ENCODE peak calls at places on chromosomes 5 and 9, in seven cellular contexts. One of them, this sample, is unnamed. For H3K4me1, the result is how much of the 10 kb centered on the place peaks cover.

GRCh38 chr9:101479337-101480045 is 43.9 kb upstream of the ALDOB start:
- DNase-seq in esophagus squamous epithelium: no peak
- DNase-seq in cardiac muscle cell: no peak
- DNase-seq in transverse colon: peak
- DNase-seq in aorta: no peak
- DNase-seq in CD8-positive, alpha-beta T cell: no peak
- DNase-seq in CD4-positive, alpha-beta memory T cell: no peak
- DNase-seq in this sample: no peak

GRCh38 chr5:55711531-55712022 is 547 bp downstream of the SLC38A9 start:
- DNase-seq in esophagus squamous epithelium: no peak
- DNase-seq in cardiac muscle cell: no peak
- DNase-seq in transverse colon: no peak
- DNase-seq in aorta: no peak
- DNase-seq in CD8-positive, alpha-beta T cell: no peak
- DNase-seq in CD4-positive, alpha-beta memory T cell: no peak
- DNase-seq in this sample: no peak

GRCh38 chr5:180423133-180423532 is 70.0 kb upstream of the GFPT2 start:
- DNase-seq in esophagus squamous epithelium: no peak
- DNase-seq in cardiac muscle cell: no peak
- DNase-seq in transverse colon: no peak
- DNase-seq in aorta: no peak
- DNase-seq in CD8-positive, alpha-beta T cell: no peak
- DNase-seq in CD4-positive, alpha-beta memory T cell: no peak
- DNase-seq in this sample: no peak

GRCh38 chr5:45399041-45399440 is 297.1 kb downstream of the HCN1 start:
- DNase-seq in esophagus squamous epithelium: no peak
- DNase-seq in cardiac muscle cell: peak
- DNase-seq in transverse colon: no peak
- DNase-seq in aorta: no peak
- DNase-seq in CD8-positive, alpha-beta T cell: no peak
- DNase-seq in CD4-positive, alpha-beta memory T cell: no peak
- DNase-seq in this sample: no peak

GRCh38 chr5:91059409-91059808 is 323.7 kb downstream of the ARRDC3 start:
- DNase-seq in esophagus squamous epithelium: no peak
- DNase-seq in cardiac muscle cell: no peak
- DNase-seq in transverse colon: no peak
- DNase-seq in aorta: no peak
- DNase-seq in CD8-positive, alpha-beta T cell: no peak
- DNase-seq in CD4-positive, alpha-beta memory T cell: no peak
- DNase-seq in this sample: no peak

GRCh38 chr5:14212838-14213237 is 69.7 kb downstream of the TRIO start:
- DNase-seq in esophagus squamous epithelium: no peak
- DNase-seq in cardiac muscle cell: no peak
- DNase-seq in transverse colon: no peak
- DNase-seq in aorta: no peak
- DNase-seq in CD8-positive, alpha-beta T cell: no peak
- DNase-seq in CD4-positive, alpha-beta memory T cell: no peak
- DNase-seq in this sample: no peak

GRCh38 chr5:1001406-1002270 is 7.0 kb upstream of the NKD2 start:
- DNase-seq in esophagus squamous epithelium: no peak
- DNase-seq in cardiac muscle cell: no peak
- DNase-seq in transverse colon: no peak
- DNase-seq in aorta: peak
- DNase-seq in CD8-positive, alpha-beta T cell: no peak
- DNase-seq in CD4-positive, alpha-beta memory T cell: no peak
- DNase-seq in this sample: peak

GRCh38 chr5:139903805-139904565 is 108.4 kb downstream of the PSD2 start:
- DNase-seq in esophagus squamous epithelium: no peak
- DNase-seq in cardiac muscle cell: peak
- DNase-seq in transverse colon: no peak
- DNase-seq in aorta: no peak
- DNase-seq in CD8-positive, alpha-beta T cell: no peak
- DNase-seq in CD4-positive, alpha-beta memory T cell: no peak
- DNase-seq in this sample: no peak

GRCh38 chr9:93668261-93668871 is 92.0 kb downstream of the PHF2 start:
- DNase-seq in esophagus squamous epithelium: no peak
- DNase-seq in cardiac muscle cell: no peak
- DNase-seq in transverse colon: peak
- DNase-seq in aorta: peak
- DNase-seq in CD8-positive, alpha-beta T cell: no peak
- DNase-seq in CD4-positive, alpha-beta memory T cell: no peak
- DNase-seq in this sample: peak

GRCh38 chr9:124213396-124213795 is 44.4 kb upstream of the NEK6 start:
- DNase-seq in esophagus squamous epithelium: no peak
- DNase-seq in cardiac muscle cell: no peak
- DNase-seq in transverse colon: no peak
- DNase-seq in aorta: peak
- DNase-seq in CD8-positive, alpha-beta T cell: no peak
- DNase-seq in CD4-positive, alpha-beta memory T cell: no peak
- DNase-seq in this sample: peak

GRCh38 chr9:88803551-88804288 is 187.5 kb upstream of the S1PR3 start:
- DNase-seq in esophagus squamous epithelium: no peak
- DNase-seq in cardiac muscle cell: peak
- DNase-seq in transverse colon: no peak
- DNase-seq in aorta: no peak
- DNase-seq in CD8-positive, alpha-beta T cell: no peak
- DNase-seq in CD4-positive, alpha-beta memory T cell: no peak
- DNase-seq in this sample: no peak

GRCh38 chr5:11851402-11851801 is 52.8 kb downstream of the CTNND2 start:
- DNase-seq in esophagus squamous epithelium: no peak
- DNase-seq in cardiac muscle cell: no peak
- DNase-seq in transverse colon: no peak
- DNase-seq in aorta: no peak
- DNase-seq in CD8-positive, alpha-beta T cell: no peak
- DNase-seq in CD4-positive, alpha-beta memory T cell: no peak
- DNase-seq in this sample: no peak

GRCh38 chr5:138974227-138975063 is 99.3 kb upstream of the LRRTM2 start:
- DNase-seq in esophagus squamous epithelium: no peak
- DNase-seq in cardiac muscle cell: peak
- DNase-seq in transverse colon: no peak
- DNase-seq in aorta: peak
- DNase-seq in CD8-positive, alpha-beta T cell: no peak
- DNase-seq in CD4-positive, alpha-beta memory T cell: no peak
- DNase-seq in this sample: no peak

GRCh38 chr9:99109522-99109921 is 4.6 kb downstream of the TGFBR1 start:
- DNase-seq in esophagus squamous epithelium: no peak
- DNase-seq in cardiac muscle cell: no peak
- DNase-seq in transverse colon: no peak
- DNase-seq in aorta: no peak
- DNase-seq in CD8-positive, alpha-beta T cell: no peak
- DNase-seq in CD4-positive, alpha-beta memory T cell: no peak
- DNase-seq in this sample: no peak

GRCh38 chr5:9156282-9156681 is 389.6 kb downstream of the SEMA5A start:
- DNase-seq in esophagus squamous epithelium: no peak
- DNase-seq in cardiac muscle cell: peak
- DNase-seq in transverse colon: no peak
- DNase-seq in aorta: peak
- DNase-seq in CD8-positive, alpha-beta T cell: no peak
- DNase-seq in CD4-positive, alpha-beta memory T cell: no peak
- DNase-seq in this sample: peak

GRCh38 chr9:121714075-121714705 is 62.8 kb downstream of the DAB2IP start:
- DNase-seq in esophagus squamous epithelium: no peak
- DNase-seq in cardiac muscle cell: no peak
- DNase-seq in transverse colon: no peak
- DNase-seq in aorta: no peak
- DNase-seq in CD8-positive, alpha-beta T cell: no peak
- DNase-seq in CD4-positive, alpha-beta memory T cell: no peak
- DNase-seq in this sample: no peak

GRCh38 chr9:123742009-123742767 is 187.7 kb downstream of the DENND1A start:
- DNase-seq in esophagus squamous epithelium: no peak
- DNase-seq in cardiac muscle cell: peak
- DNase-seq in transverse colon: no peak
- DNase-seq in aorta: no peak
- DNase-seq in CD8-positive, alpha-beta T cell: no peak
- DNase-seq in CD4-positive, alpha-beta memory T cell: no peak
- DNase-seq in this sample: no peak

GRCh38 chr5:105034335-105034734 is 1471.7 kb upstream of the NUDT12 start:
- DNase-seq in esophagus squamous epithelium: no peak
- DNase-seq in cardiac muscle cell: no peak
- DNase-seq in transverse colon: no peak
- DNase-seq in aorta: no peak
- DNase-seq in CD8-positive, alpha-beta T cell: no peak
- DNase-seq in CD4-positive, alpha-beta memory T cell: no peak
- DNase-seq in this sample: no peak

GRCh38 chr5:16140944-16141343 is 38.6 kb downstream of the MARCHF11 start:
- DNase-seq in esophagus squamous epithelium: no peak
- DNase-seq in cardiac muscle cell: no peak
- DNase-seq in transverse colon: no peak
- DNase-seq in aorta: no peak
- DNase-seq in CD8-positive, alpha-beta T cell: no peak
- DNase-seq in CD4-positive, alpha-beta memory T cell: no peak
- DNase-seq in this sample: no peak

GRCh38 chr5:9170026-9170425 is 375.8 kb downstream of the SEMA5A start:
- DNase-seq in esophagus squamous epithelium: no peak
- DNase-seq in cardiac muscle cell: no peak
- DNase-seq in transverse colon: no peak
- DNase-seq in aorta: no peak
- DNase-seq in CD8-positive, alpha-beta T cell: no peak
- DNase-seq in CD4-positive, alpha-beta memory T cell: no peak
- DNase-seq in this sample: no peak

GRCh38 chr5:40736103-40736875 is 19.5 kb downstream of the TTC33 start:
- DNase-seq in esophagus squamous epithelium: no peak
- DNase-seq in cardiac muscle cell: peak
- DNase-seq in transverse colon: no peak
- DNase-seq in aorta: no peak
- DNase-seq in CD8-positive, alpha-beta T cell: no peak
- DNase-seq in CD4-positive, alpha-beta memory T cell: peak
- DNase-seq in this sample: no peak

GRCh38 chr5:69498384-69498783 is 5.8 kb downstream of the OCLN start:
- DNase-seq in esophagus squamous epithelium: no peak
- DNase-seq in cardiac muscle cell: no peak
- DNase-seq in transverse colon: no peak
- DNase-seq in aorta: no peak
- DNase-seq in CD8-positive, alpha-beta T cell: no peak
- DNase-seq in CD4-positive, alpha-beta memory T cell: no peak
- DNase-seq in this sample: no peak

GRCh38 chr5:69504036-69504435 is 11.4 kb downstream of the OCLN start:
- DNase-seq in esophagus squamous epithelium: no peak
- DNase-seq in cardiac muscle cell: no peak
- DNase-seq in transverse colon: no peak
- DNase-seq in aorta: no peak
- DNase-seq in CD8-positive, alpha-beta T cell: no peak
- DNase-seq in CD4-positive, alpha-beta memory T cell: no peak
- DNase-seq in this sample: no peak

GRCh38 chr5:69505306-69505705 is 12.7 kb downstream of the OCLN start:
- DNase-seq in esophagus squamous epithelium: no peak
- DNase-seq in cardiac muscle cell: no peak
- DNase-seq in transverse colon: no peak
- DNase-seq in aorta: no peak
- DNase-seq in CD8-positive, alpha-beta T cell: no peak
- DNase-seq in CD4-positive, alpha-beta memory T cell: no peak
- DNase-seq in this sample: no peak

GRCh38 chr5:69502375-69503143 is 10.0 kb downstream of the OCLN start:
- DNase-seq in esophagus squamous epithelium: no peak
- DNase-seq in cardiac muscle cell: no peak
- DNase-seq in transverse colon: no peak
- DNase-seq in aorta: no peak
- DNase-seq in CD8-positive, alpha-beta T cell: no peak
- DNase-seq in CD4-positive, alpha-beta memory T cell: no peak
- DNase-seq in this sample: no peak

DNA sequence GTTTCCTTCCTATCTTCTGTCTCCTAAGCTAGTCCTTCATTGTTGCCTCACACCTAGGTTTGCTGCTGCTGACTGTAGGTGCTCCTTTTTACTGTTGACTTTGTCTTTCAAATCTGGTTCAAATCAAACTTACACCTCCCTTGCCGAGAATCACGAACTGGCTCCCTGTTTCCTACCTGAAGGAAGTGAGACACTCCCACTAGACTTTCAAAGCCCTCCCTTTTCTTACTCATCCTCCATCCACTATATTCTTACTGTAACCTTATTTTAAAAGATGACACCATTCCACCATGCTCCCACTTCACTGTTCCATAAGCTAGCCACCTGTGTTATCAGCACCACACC is 10.5 kb downstream of the OCLN start:
- DNase-seq in esophagus squamous epithelium: no peak
- DNase-seq in cardiac muscle cell: no peak
- DNase-seq in transverse colon: no peak
- DNase-seq in aorta: no peak
- DNase-seq in CD8-positive, alpha-beta T cell: no peak
- DNase-seq in CD4-positive, alpha-beta memory T cell: no peak
- DNase-seq in this sample: no peak
- H3K4me1 ChIP-seq in esophagus squamous epithelium: under half
- H3K4me1 ChIP-seq in cardiac muscle cell: under half
- H3K4me1 ChIP-seq in transverse colon: under half
- H3K4me1 ChIP-seq in aorta: under half
- H3K4me1 ChIP-seq in CD8-positive, alpha-beta T cell: under half
- H3K4me1 ChIP-seq in CD4-positive, alpha-beta memory T cell: under half
- H3K4me1 ChIP-seq in this sample: under half

GRCh38 chr5:84597904-84598303 is 213.2 kb upstream of the EDIL3 start:
- DNase-seq in esophagus squamous epithelium: no peak
- DNase-seq in cardiac muscle cell: no peak
- DNase-seq in transverse colon: no peak
- DNase-seq in aorta: no peak
- DNase-seq in CD8-positive, alpha-beta T cell: no peak
- DNase-seq in CD4-positive, alpha-beta memory T cell: no peak
- DNase-seq in this sample: no peak
- H3K27ac ChIP-seq in esophagus squamous epithelium: no peak
- H3K27ac ChIP-seq in cardiac muscle cell: no peak
- H3K27ac ChIP-seq in transverse colon: no peak
- H3K27ac ChIP-seq in aorta: no peak
- H3K27ac ChIP-seq in CD8-positive, alpha-beta T cell: no peak
- H3K27ac ChIP-seq in CD4-positive, alpha-beta memory T cell: no peak
- H3K27ac ChIP-seq in this sample: no peak

GRCh38 chr5:53031695-53032096 is 42.5 kb downstream of the ITGA2 start:
- DNase-seq in esophagus squamous epithelium: no peak
- DNase-seq in cardiac muscle cell: peak
- DNase-seq in transverse colon: no peak
- DNase-seq in aorta: no peak
- DNase-seq in CD8-positive, alpha-beta T cell: no peak
- DNase-seq in CD4-positive, alpha-beta memory T cell: peak
- DNase-seq in this sample: no peak
- H3K4me1 ChIP-seq in esophagus squamous epithelium: under half
- H3K4me1 ChIP-seq in cardiac muscle cell: under half
- H3K4me1 ChIP-seq in transverse colon: under half
- H3K4me1 ChIP-seq in aorta: under half
- H3K4me1 ChIP-seq in CD8-positive, alpha-beta T cell: under half
- H3K4me1 ChIP-seq in CD4-positive, alpha-beta memory T cell: under half
- H3K4me1 ChIP-seq in this sample: under half

GRCh38 chr9:95505072-95505471 is 11.7 kb downstream of the PTCH1 start:
- DNase-seq in esophagus squamous epithelium: no peak
- DNase-seq in cardiac muscle cell: no peak
- DNase-seq in transverse colon: no peak
- DNase-seq in aorta: no peak
- DNase-seq in CD8-positive, alpha-beta T cell: no peak
- DNase-seq in CD4-positive, alpha-beta memory T cell: no peak
- DNase-seq in this sample: no peak

GRCh38 chr9:95505676-95506437 is 10.9 kb downstream of the PTCH1 start:
- DNase-seq in esophagus squamous epithelium: no peak
- DNase-seq in cardiac muscle cell: peak
- DNase-seq in transverse colon: peak
- DNase-seq in aorta: peak
- DNase-seq in CD8-positive, alpha-beta T cell: peak
- DNase-seq in CD4-positive, alpha-beta memory T cell: peak
- DNase-seq in this sample: no peak

GRCh38 chr9:95504053-95504963 is 12.5 kb downstream of the PTCH1 start:
- DNase-seq in esophagus squamous epithelium: no peak
- DNase-seq in cardiac muscle cell: peak
- DNase-seq in transverse colon: peak
- DNase-seq in aorta: no peak
- DNase-seq in CD8-positive, alpha-beta T cell: no peak
- DNase-seq in CD4-positive, alpha-beta memory T cell: no peak
- DNase-seq in this sample: no peak

GRCh38 chr9:95502248-95502647 is 14.5 kb downstream of the PTCH1 start:
- DNase-seq in esophagus squamous epithelium: no peak
- DNase-seq in cardiac muscle cell: no peak
- DNase-seq in transverse colon: no peak
- DNase-seq in aorta: no peak
- DNase-seq in CD8-positive, alpha-beta T cell: no peak
- DNase-seq in CD4-positive, alpha-beta memory T cell: no peak
- DNase-seq in this sample: no peak

GRCh38 chr9:95503369-95503768 is 13.4 kb downstream of the PTCH1 start:
- DNase-seq in esophagus squamous epithelium: no peak
- DNase-seq in cardiac muscle cell: no peak
- DNase-seq in transverse colon: no peak
- DNase-seq in aorta: no peak
- DNase-seq in CD8-positive, alpha-beta T cell: no peak
- DNase-seq in CD4-positive, alpha-beta memory T cell: no peak
- DNase-seq in this sample: no peak
- H3K27ac ChIP-seq in esophagus squamous epithelium: no peak
- H3K27ac ChIP-seq in cardiac muscle cell: no peak
- H3K27ac ChIP-seq in transverse colon: no peak
- H3K27ac ChIP-seq in aorta: no peak
- H3K27ac ChIP-seq in CD8-positive, alpha-beta T cell: no peak
- H3K27ac ChIP-seq in CD4-positive, alpha-beta memory T cell: no peak
- H3K27ac ChIP-seq in this sample: no peak

This sample was measured in breast epithelium.